ENCODE peak calls at places on chromosomes 12 and 14, in five cellular contexts. F, N, H, U and Z are unnamed samples.

GRCh38 chr14:50943261-50943942 is 881 bp downstream of the PYGL start:
- DNase-seq in N (peak; percentile 84), F (no peak), H (peak; percentile 59), U (no peak), Z (peak; percentile 33)

GRCh38 chr12:104452046-104452445 is 4.7 kb upstream of the CHST11 start:
- DNase-seq in U (no peak), F (no peak), H (no peak), N (no peak), Z (no peak)

GRCh38 chr12:29439506-29439905 is 58.0 kb downstream of the OVCH1 start:
- DNase-seq in H (no peak), N (no peak), U (no peak), F (no peak), Z (no peak)

GRCh38 chr12:71410844-71411243 is 28.8 kb upstream of the LGR5 start:
- DNase-seq in U (no peak), N (no peak), F (no peak), H (no peak), Z (no peak)

GRCh38 chr12:91065377-91065776 is 7.6 kb upstream of the KERA start:
- DNase-seq in U (no peak), F (no peak), N (no peak), H (peak; percentile 33), Z (no peak)

GRCh38 chr12:107320031-107320928 is 226.9 kb upstream of the CRY1 start:
- DNase-seq in U (no peak), F (no peak), H (peak; percentile 9), N (no peak), Z (peak; percentile 14)

GRCh38 chr12:121222847-121223246 is 12.9 kb downstream of the P2RX4 start:
- DNase-seq in N (no peak), F (no peak), U (no peak), H (no peak), Z (no peak)

GRCh38 chr12:5498081-5498480 is 66.2 kb downstream of the NTF3 start:
- DNase-seq in F (no peak), U (no peak), N (no peak), H (peak; percentile 35), Z (no peak)

GRCh38 chr12:68733661-68734071 is 12.3 kb upstream of the SLC35E3 start:
- DNase-seq in H (peak; percentile 8), F (no peak), N (no peak), U (no peak), Z (no peak)

GRCh38 chr14:37544407-37544806 is 50.6 kb downstream of the FOXA1 start:
- DNase-seq in F (no peak), H (no peak), U (no peak), N (no peak), Z (no peak)

GRCh38 chr14:51004352-51004800 is 60.1 kb upstream of the PYGL start:
- DNase-seq in H (no peak), U (no peak), F (no peak), N (no peak), Z (no peak)

GRCh38 chr14:94562019-94562418 is 777 bp downstream of the SERPINA4 start:
- DNase-seq in U (no peak), F (no peak), H (no peak), N (no peak), Z (no peak)

GRCh38 chr12:96434107-96434506 is 33.9 kb upstream of the CDK17 start:
- DNase-seq in U (no peak), N (no peak), F (peak; percentile 100), H (peak; percentile 99), Z (peak; percentile 47)

GRCh38 chr12:111812881-111813741 is 28.9 kb upstream of the MAPKAPK5 start:
- DNase-seq in F (peak; percentile 61), U (peak; percentile 12), N (peak; percentile 83), H (peak; percentile 84), Z (peak; percentile 86)

GRCh38 chr14:75438486-75439080 is 10.8 kb downstream of the JDP2 start:
- DNase-seq in U (no peak), N (no peak), F (no peak), H (no peak), Z (no peak)

GRCh38 chr14:23130875-23131274 is 11.8 kb upstream of the CEBPE start:
- DNase-seq in N (peak; percentile 71), H (no peak), U (no peak), F (no peak), Z (peak; percentile 28)

GRCh38 chr14:64060648-64061096 is 207.9 kb downstream of the SYNE2 start:
- DNase-seq in F (no peak), U (no peak), N (no peak), H (no peak), Z (peak; percentile 10)

GRCh38 chr14:101961011-101961721 is 3.2 kb upstream of the DYNC1H1 start:
- DNase-seq in N (peak; percentile 84), F (peak; percentile 67), U (peak; percentile 48), H (peak; percentile 80), Z (peak; percentile 76)

GRCh38 chr14:89340200-89340667 is 76.8 kb downstream of the FOXN3 start:
- DNase-seq in N (no peak), U (no peak), H (peak; percentile 88), F (no peak), Z (no peak)

GRCh38 chr14:51424569-51425251 is 184.7 kb downstream of the TMX1 start:
- DNase-seq in N (no peak), U (no peak), H (peak; percentile 76), F (no peak), Z (peak; percentile 57)

GRCh38 chr12:109782322-109782695 is 50.9 kb downstream of the TRPV4 start:
- DNase-seq in F (no peak), H (no peak), N (no peak), U (no peak), Z (no peak)

GRCh38 chr14:21476526-21476924 is 234 bp downstream of the RAB2B start:
- DNase-seq in F (no peak), U (no peak), H (peak; percentile 84), N (no peak), Z (no peak)

GRCh38 chr14:28784262-28785021 is 17.9 kb downstream of the FOXG1 start:
- DNase-seq in U (no peak), N (no peak), F (no peak), H (no peak), Z (no peak)

GRCh38 chr14:101855958-101856357 is 94.4 kb downstream of the PPP2R5C start:
- DNase-seq in H (no peak), F (no peak), U (no peak), N (no peak), Z (no peak)

GRCh38 chr14:68676511-68676943 is 116.3 kb downstream of the ZFP36L1 start:
- DNase-seq in F (no peak), U (no peak), N (no peak), H (no peak), Z (no peak)

GRCh38 chr14:22403286-22403685 is 185.7 kb downstream of the DAD1 start:
- DNase-seq in N (no peak), U (no peak), H (no peak), F (no peak), Z (no peak)

GRCh38 chr14:22656226-22656625 is 12.1 kb upstream of the OR6J1 start:
- DNase-seq in U (no peak), H (no peak), F (no peak), N (no peak), Z (peak; percentile 42)

GRCh38 chr14:70601162-70601561 is 707 bp upstream of the MED6 start:
- DNase-seq in H (peak; percentile 41), N (no peak), F (no peak), U (no peak), Z (no peak)

GRCh38 chr14:87067061-87067460 is 925.9 kb downstream of the GALC start:
- DNase-seq in H (no peak), F (no peak), U (no peak), N (no peak), Z (no peak)

GRCh38 chr14:69079188-69079742 is 73.7 kb downstream of the DCAF5 start:
- DNase-seq in N (no peak), U (no peak), F (peak; percentile 87), H (peak; percentile 86), Z (peak; percentile 94)

GRCh38 chr14:20492486-20492885 is 12.9 kb upstream of the RNASE10 start:
- DNase-seq in N (no peak), H (no peak), U (no peak), F (no peak), Z (no peak)

GRCh38 chr14:94124582-94125377 is 4.6 kb downstream of the IFI27L2 start:
- DNase-seq in H (no peak), U (no peak), N (no peak), F (no peak), Z (no peak)

GRCh38 chr12:118330421-118331018 is 42.2 kb downstream of the TAOK3 start:
- DNase-seq in H (peak; percentile 91), N (no peak), F (peak; percentile 89), U (no peak), Z (peak; percentile 88)

GRCh38 chr12:98126637-98127335 is 388.6 kb upstream of the TMPO start:
- DNase-seq in U (no peak), H (no peak), N (peak; percentile 48), F (no peak), Z (peak; percentile 82)

GRCh38 chr12:13208533-13209278 is 12.2 kb downstream of the EMP1 start:
- DNase-seq in F (no peak), H (peak; percentile 79), N (no peak), U (no peak), Z (no peak)

GRCh38 chr14:81416233-81416927 is 16.3 kb upstream of the STON2 start:
- DNase-seq in N (no peak), F (no peak), U (no peak), H (no peak), Z (no peak)

GRCh38 chr14:71551291-71551955 is 380.8 kb upstream of the RGS6 start:
- DNase-seq in F (no peak), H (peak; percentile 83), N (no peak), U (no peak), Z (no peak)

GRCh38 chr12:94147991-94148840 is at the start of gene PLXNC1:
- DNase-seq in N (peak; percentile 90), H (peak; percentile 46), U (peak; percentile 27), F (peak; percentile 46), Z (no peak)